ENCODE peak calls at places on chromosome 11, in six cellular contexts. O is progenitor cell of endocrine pancreas; E is RWPE1; W is fibroblast of mammary gland; G is stimulated activated naive CD4-positive, alpha-beta T cell; J is EH. A is an unnamed sample.

GRCh38 chr11:126766425-126766824 is 234.1 kb downstream of the KIRREL3 start:
- DNase-seq in O (no peak), E (no peak), W (no peak), G (no peak), J (no peak), A (no peak)

GRCh38 chr11:45383229-45383628 is 97.1 kb upstream of the SYT13 start:
- DNase-seq in O (no peak), E (no peak), W (peak; percentile 33), G (no peak), J (peak; percentile 55), A (no peak)

GRCh38 chr11:94068764-94069163 is 47.6 kb downstream of the HEPHL1 start:
- DNase-seq in O (no peak), E (peak; percentile 34), W (peak; percentile 14), G (no peak), J (no peak), A (no peak)

GRCh38 chr11:10002221-10002620 is 291.8 kb downstream of the SBF2 start:
- DNase-seq in O (no peak), E (no peak), W (no peak), G (no peak), J (peak; percentile 36), A (no peak)

GRCh38 chr11:110376711-110377324 is 52.9 kb upstream of the FDX1 start:
- DNase-seq in O (peak; percentile 27), E (peak; percentile 77), W (peak; percentile 85), G (peak; percentile 41), J (peak; percentile 85), A (peak; percentile 21)

GRCh38 chr11:77322506-77322905 is 21.0 kb upstream of the GDPD4 start:
- DNase-seq in O (no peak), E (no peak), W (peak; percentile 93), G (no peak), J (peak; percentile 92), A (no peak)

GRCh38 chr11:59708537-59708936 is 5.1 kb downstream of the OR10V1 start:
- DNase-seq in O (no peak), E (no peak), W (peak; percentile 8), G (no peak), J (peak; percentile 71), A (no peak)

GRCh38 chr11:102254047-102254446 is 63.2 kb upstream of the BIRC3 start:
- DNase-seq in O (no peak), E (no peak), W (peak; percentile 35), G (no peak), J (no peak), A (no peak)

GRCh38 chr11:9089636-9090035 is 1.8 kb downstream of the SCUBE2 start:
- DNase-seq in O (no peak), E (no peak), W (no peak), G (no peak), J (no peak), A (no peak)

GRCh38 chr11:69818243-69819108 is 740 bp downstream of the FGF3 start:
- DNase-seq in O (no peak), E (no peak), W (no peak), G (no peak), J (no peak), A (no peak)

GRCh38 chr11:65388731-65389130 is 2.3 kb downstream of the FRMD8 start:
- DNase-seq in O (no peak), E (no peak), W (no peak), G (no peak), J (no peak), A (no peak)

GRCh38 chr11:59207988-59208432 is 4.7 kb downstream of the MPEG1 start:
- DNase-seq in O (no peak), E (peak; percentile 52), W (peak; percentile 70), G (peak; percentile 34), J (peak; percentile 60), A (peak; percentile 27)

GRCh38 chr11:36258730-36259360 is 30.4 kb downstream of the COMMD9 start:
- DNase-seq in O (peak; percentile 46), E (peak; percentile 24), W (peak; percentile 80), G (no peak), J (peak; percentile 77), A (peak; percentile 27)

GRCh38 chr11:59545179-59546020 is 34.1 kb downstream of the OR4D9 start:
- DNase-seq in O (no peak), E (peak; percentile 80), W (peak; percentile 90), G (no peak), J (peak; percentile 36), A (no peak)

GRCh38 chr11:77302752-77303151 is 1.3 kb upstream of the GDPD4 start:
- DNase-seq in O (no peak), E (no peak), W (no peak), G (no peak), J (no peak), A (no peak)

GRCh38 chr11:118928108-118928869 is 2.6 kb upstream of the BCL9L start:
- DNase-seq in O (peak; percentile 89), E (peak; percentile 98), W (peak; percentile 95), G (peak; percentile 96), J (peak; percentile 94), A (peak; percentile 89)

GRCh38 chr11:67648140-67648795 is 2.3 kb downstream of the ACY3 start:
- DNase-seq in O (no peak), E (no peak), W (no peak), G (peak; percentile 53), J (no peak), A (peak; percentile 57)

GRCh38 chr11:32068134-32068533 is 22.7 kb upstream of the RCN1 start:
- DNase-seq in O (no peak), E (no peak), W (peak; percentile 35), G (no peak), J (peak; percentile 48), A (no peak)

GRCh38 chr11:16958833-16959232 is 55.4 kb downstream of the PLEKHA7 start:
- DNase-seq in O (no peak), E (no peak), W (no peak), G (no peak), J (no peak), A (no peak)

GRCh38 chr11:55994525-55994924 is at the start of gene OR5F1:
- DNase-seq in O (no peak), E (no peak), W (no peak), G (no peak), J (no peak), A (no peak)